ENCODE peak calls at places on chromosomes 5 and 9, in seven cellular contexts. B, X, M, S, C, E and O are unnamed samples.

GRCh38 chr9:138103111-138103823 is 225.7 kb downstream of the CACNA1B start:
- DNase-seq in B (peak), X (no peak), M (no peak), S (no peak), C (peak), E (no peak), O (no peak)

GRCh38 chr5:74870299-74871067 is 4.3 kb upstream of the FAM169A start:
- DNase-seq in B (no peak), X (no peak), M (no peak), S (no peak), C (no peak), E (no peak), O (no peak)

GRCh38 chr5:100803391-100803790 is 99.7 kb downstream of the ST8SIA4 start:
- DNase-seq in B (no peak), X (no peak), M (peak), S (no peak), C (no peak), E (no peak), O (no peak)

GRCh38 chr5:6713274-6714181 is at the start of gene TENT4A:
- DNase-seq in B (no peak), X (no peak), M (no peak), S (peak), C (peak), E (peak), O (no peak)

GRCh38 chr5:32319392-32319791 is 6.7 kb upstream of the MTMR12 start:
- DNase-seq in B (no peak), X (no peak), M (no peak), S (no peak), C (no peak), E (no peak), O (no peak)

GRCh38 chr5:141558150-141558549 is 60.6 kb downstream of the DIAPH1 start:
- DNase-seq in B (no peak), X (no peak), M (no peak), S (no peak), C (no peak), E (peak), O (peak)

GRCh38 chr5:131661931-131662330 is 26.9 kb upstream of the RAPGEF6 start:
- DNase-seq in B (no peak), X (no peak), M (peak), S (no peak), C (no peak), E (no peak), O (no peak)

GRCh38 chr5:137743031-137743640 is 7.2 kb upstream of the KLHL3 start:
- DNase-seq in B (peak), X (peak), M (peak), S (no peak), C (peak), E (peak), O (peak)

GRCh38 chr9:134770972-134771971 is 109.3 kb upstream of the FCN2 start:
- DNase-seq in B (no peak), X (peak), M (no peak), S (no peak), C (peak), E (peak), O (no peak)

GRCh38 chr5:41908374-41909079 is 4.4 kb downstream of the RIMOC1 start:
- DNase-seq in B (no peak), X (no peak), M (peak), S (no peak), C (no peak), E (no peak), O (peak)

GRCh38 chr5:88681402-88681801 is 201.6 kb downstream of the MEF2C start:
- DNase-seq in B (no peak), X (no peak), M (no peak), S (no peak), C (no peak), E (no peak), O (no peak)

GRCh38 chr5:1292846-1293415 is 1.9 kb downstream of the TERT start:
- DNase-seq in B (no peak), X (peak), M (no peak), S (no peak), C (no peak), E (no peak), O (no peak)

GRCh38 chr5:93602261-93603149 is 19.5 kb downstream of the NR2F1 start:
- DNase-seq in B (no peak), X (no peak), M (no peak), S (no peak), C (no peak), E (no peak), O (no peak)

GRCh38 chr9:75200892-75201470 is 112.7 kb downstream of the OSTF1 start:
- DNase-seq in B (peak), X (peak), M (peak), S (no peak), C (peak), E (no peak), O (peak)

GRCh38 chr9:133787749-133788015 is 49.5 kb upstream of the SARDH start:
- DNase-seq in B (no peak), X (peak), M (no peak), S (peak), C (peak), E (no peak), O (no peak)